ENCODE peak calls at places on chromosome 22, in six cellular contexts. One of them, this sample, is unnamed.

GRCh38 chr22:22942511-22943329 is 55.1 kb downstream of the IGLL5 start:
- DNase-seq in NCI-H1417 treated with DMSO at 0.1 percent for 48 hours: no peak
- DNase-seq in Calu3: peak
- DNase-seq in heart left ventricle: peak
- DNase-seq in GM12865: peak
- DNase-seq in T-helper 2 cell: peak
- DNase-seq in this sample: peak

GRCh38 chr22:28063656-28064055 is 144.6 kb upstream of the PITPNB start:
- DNase-seq in heart left ventricle: no peak
- DNase-seq in T-helper 2 cell: no peak
- DNase-seq in Calu3: no peak
- DNase-seq in NCI-H1417 treated with DMSO at 0.1 percent for 48 hours: no peak
- DNase-seq in GM12865: no peak
- DNase-seq in this sample: no peak

GRCh38 chr22:40383905-40384304 is 13.5 kb downstream of the SGSM3 start:
- DNase-seq in T-helper 2 cell: no peak
- DNase-seq in NCI-H1417 treated with DMSO at 0.1 percent for 48 hours: no peak
- DNase-seq in heart left ventricle: no peak
- DNase-seq in Calu3: no peak
- DNase-seq in GM12865: no peak
- DNase-seq in this sample: no peak

GRCh38 chr22:30250713-30251267 is 4.2 kb upstream of the LIF start:
- DNase-seq in T-helper 2 cell: no peak
- DNase-seq in Calu3: peak
- DNase-seq in NCI-H1417 treated with DMSO at 0.1 percent for 48 hours: no peak
- DNase-seq in heart left ventricle: no peak
- DNase-seq in GM12865: no peak
- DNase-seq in this sample: no peak

GRCh38 chr22:33917744-33918406 is 2.4 kb downstream of the LARGE1 start:
- DNase-seq in NCI-H1417 treated with DMSO at 0.1 percent for 48 hours: no peak
- DNase-seq in T-helper 2 cell: no peak
- DNase-seq in GM12865: peak
- DNase-seq in Calu3: no peak
- DNase-seq in heart left ventricle: no peak
- DNase-seq in this sample: no peak

GRCh38 chr22:47474464-47474863 is 712.0 kb downstream of the TBC1D22A start:
- DNase-seq in Calu3: no peak
- DNase-seq in heart left ventricle: no peak
- DNase-seq in GM12865: no peak
- DNase-seq in NCI-H1417 treated with DMSO at 0.1 percent for 48 hours: no peak
- DNase-seq in T-helper 2 cell: no peak
- DNase-seq in this sample: no peak

GRCh38 chr22:46538816-46539163 is 1.4 kb upstream of the CELSR1 start:
- DNase-seq in Calu3: no peak
- DNase-seq in T-helper 2 cell: no peak
- DNase-seq in NCI-H1417 treated with DMSO at 0.1 percent for 48 hours: no peak
- DNase-seq in heart left ventricle: no peak
- DNase-seq in GM12865: no peak
- DNase-seq in this sample: peak

GRCh38 chr22:49965291-49966040 is 4.9 kb downstream of the PIM3 start:
- DNase-seq in heart left ventricle: peak
- DNase-seq in Calu3: no peak
- DNase-seq in GM12865: no peak
- DNase-seq in NCI-H1417 treated with DMSO at 0.1 percent for 48 hours: no peak
- DNase-seq in T-helper 2 cell: no peak
- DNase-seq in this sample: no peak

GRCh38 chr22:23268139-23268712 is 87.9 kb downstream of the BCR start:
- DNase-seq in T-helper 2 cell: no peak
- DNase-seq in Calu3: no peak
- DNase-seq in heart left ventricle: no peak
- DNase-seq in GM12865: no peak
- DNase-seq in NCI-H1417 treated with DMSO at 0.1 percent for 48 hours: no peak
- DNase-seq in this sample: no peak

GRCh38 chr22:34427841-34428240 is 507.6 kb upstream of the LARGE1 start:
- DNase-seq in NCI-H1417 treated with DMSO at 0.1 percent for 48 hours: no peak
- DNase-seq in GM12865: no peak
- DNase-seq in T-helper 2 cell: no peak
- DNase-seq in Calu3: no peak
- DNase-seq in heart left ventricle: no peak
- DNase-seq in this sample: no peak

GRCh38 chr22:37077802-37078448 is 26.4 kb downstream of the KCTD17 start:
- DNase-seq in NCI-H1417 treated with DMSO at 0.1 percent for 48 hours: no peak
- DNase-seq in Calu3: peak
- DNase-seq in heart left ventricle: peak
- DNase-seq in GM12865: peak
- DNase-seq in T-helper 2 cell: peak
- DNase-seq in this sample: peak

GRCh38 chr22:21042978-21043855 is 2.5 kb upstream of the LRRC74B start:
- DNase-seq in heart left ventricle: no peak
- DNase-seq in Calu3: no peak
- DNase-seq in GM12865: no peak
- DNase-seq in T-helper 2 cell: no peak
- DNase-seq in NCI-H1417 treated with DMSO at 0.1 percent for 48 hours: no peak
- DNase-seq in this sample: no peak

GRCh38 chr22:22915670-22916035 is 28.0 kb downstream of the IGLL5 start:
- DNase-seq in NCI-H1417 treated with DMSO at 0.1 percent for 48 hours: no peak
- DNase-seq in GM12865: no peak
- DNase-seq in Calu3: no peak
- DNase-seq in T-helper 2 cell: no peak
- DNase-seq in heart left ventricle: no peak
- DNase-seq in this sample: no peak

GRCh38 chr22:43995798-43996169 is 28.3 kb upstream of the PARVB start:
- DNase-seq in T-helper 2 cell: no peak
- DNase-seq in Calu3: no peak
- DNase-seq in GM12865: no peak
- DNase-seq in NCI-H1417 treated with DMSO at 0.1 percent for 48 hours: no peak
- DNase-seq in heart left ventricle: no peak
- DNase-seq in this sample: no peak

GRCh38 chr22:19815823-19816290 is 38.8 kb downstream of the GNB1L start:
- DNase-seq in GM12865: no peak
- DNase-seq in NCI-H1417 treated with DMSO at 0.1 percent for 48 hours: no peak
- DNase-seq in Calu3: no peak
- DNase-seq in heart left ventricle: no peak
- DNase-seq in T-helper 2 cell: no peak
- DNase-seq in this sample: no peak

GRCh38 chr22:17154971-17155370 is 4.1 kb downstream of the HDHD5 start:
- DNase-seq in Calu3: no peak
- DNase-seq in T-helper 2 cell: no peak
- DNase-seq in GM12865: no peak
- DNase-seq in NCI-H1417 treated with DMSO at 0.1 percent for 48 hours: no peak
- DNase-seq in heart left ventricle: no peak
- DNase-seq in this sample: no peak

GRCh38 chr22:36439481-36440271 is 41.8 kb downstream of the TXN2 start:
- DNase-seq in T-helper 2 cell: no peak
- DNase-seq in Calu3: peak
- DNase-seq in heart left ventricle: peak
- DNase-seq in GM12865: no peak
- DNase-seq in NCI-H1417 treated with DMSO at 0.1 percent for 48 hours: no peak
- DNase-seq in this sample: peak

GRCh38 chr22:43272869-43273318 is 70.3 kb downstream of the SCUBE1 start:
- DNase-seq in GM12865: peak
- DNase-seq in heart left ventricle: no peak
- DNase-seq in T-helper 2 cell: no peak
- DNase-seq in Calu3: no peak
- DNase-seq in NCI-H1417 treated with DMSO at 0.1 percent for 48 hours: no peak
- DNase-seq in this sample: no peak

GRCh38 chr22:37922177-37922576 is 16.1 kb downstream of the MICALL1 start:
- DNase-seq in Calu3: no peak
- DNase-seq in GM12865: no peak
- DNase-seq in T-helper 2 cell: no peak
- DNase-seq in heart left ventricle: no peak
- DNase-seq in NCI-H1417 treated with DMSO at 0.1 percent for 48 hours: no peak
- DNase-seq in this sample: peak

GRCh38 chr22:37309221-37310074 is 27.1 kb downstream of the CYTH4 start:
- DNase-seq in heart left ventricle: no peak
- DNase-seq in GM12865: peak
- DNase-seq in T-helper 2 cell: peak
- DNase-seq in Calu3: no peak
- DNase-seq in NCI-H1417 treated with DMSO at 0.1 percent for 48 hours: no peak
- DNase-seq in this sample: no peak

GRCh38 chr22:36036167-36036624 is 7.6 kb upstream of the RBFOX2 start:
- DNase-seq in NCI-H1417 treated with DMSO at 0.1 percent for 48 hours: peak
- DNase-seq in Calu3: no peak
- DNase-seq in GM12865: no peak
- DNase-seq in T-helper 2 cell: no peak
- DNase-seq in heart left ventricle: no peak
- DNase-seq in this sample: peak

GRCh38 chr22:17114958-17115235 is 6.3 kb downstream of the TMEM121B start:
- DNase-seq in heart left ventricle: no peak
- DNase-seq in Calu3: no peak
- DNase-seq in GM12865: no peak
- DNase-seq in NCI-H1417 treated with DMSO at 0.1 percent for 48 hours: no peak
- DNase-seq in T-helper 2 cell: no peak
- DNase-seq in this sample: no peak

GRCh38 chr22:31344369-31345330 is 1.5 kb downstream of the PATZ1 start:
- DNase-seq in T-helper 2 cell: peak
- DNase-seq in Calu3: no peak
- DNase-seq in heart left ventricle: peak
- DNase-seq in NCI-H1417 treated with DMSO at 0.1 percent for 48 hours: no peak
- DNase-seq in GM12865: peak
- DNase-seq in this sample: peak

GRCh38 chr22:21933899-21934298 is 18.7 kb downstream of the PPM1F start:
- DNase-seq in NCI-H1417 treated with DMSO at 0.1 percent for 48 hours: no peak
- DNase-seq in T-helper 2 cell: no peak
- DNase-seq in heart left ventricle: no peak
- DNase-seq in Calu3: no peak
- DNase-seq in GM12865: no peak
- DNase-seq in this sample: no peak

GRCh38 chr22:40401532-40401931 is 31.1 kb downstream of the SGSM3 start:
- DNase-seq in heart left ventricle: no peak
- DNase-seq in Calu3: no peak
- DNase-seq in GM12865: no peak
- DNase-seq in NCI-H1417 treated with DMSO at 0.1 percent for 48 hours: no peak
- DNase-seq in T-helper 2 cell: peak
- DNase-seq in this sample: no peak

GRCh38 chr22:36925388-36926290 is 12.2 kb downstream of the CSF2RB start:
- DNase-seq in T-helper 2 cell: no peak
- DNase-seq in Calu3: no peak
- DNase-seq in NCI-H1417 treated with DMSO at 0.1 percent for 48 hours: no peak
- DNase-seq in heart left ventricle: no peak
- DNase-seq in GM12865: no peak
- DNase-seq in this sample: no peak

GRCh38 chr22:47333625-47334024 is 571.2 kb downstream of the TBC1D22A start:
- DNase-seq in GM12865: no peak
- DNase-seq in NCI-H1417 treated with DMSO at 0.1 percent for 48 hours: no peak
- DNase-seq in T-helper 2 cell: no peak
- DNase-seq in Calu3: peak
- DNase-seq in heart left ventricle: no peak
- DNase-seq in this sample: peak

GRCh38 chr22:37300551-37301017 is 18.3 kb downstream of the CYTH4 start:
- DNase-seq in GM12865: peak
- DNase-seq in T-helper 2 cell: peak
- DNase-seq in heart left ventricle: no peak
- DNase-seq in Calu3: no peak
- DNase-seq in NCI-H1417 treated with DMSO at 0.1 percent for 48 hours: no peak
- DNase-seq in this sample: no peak

GRCh38 chr22:21103633-21104032 is 57.9 kb downstream of the LRRC74B start:
- DNase-seq in NCI-H1417 treated with DMSO at 0.1 percent for 48 hours: no peak
- DNase-seq in heart left ventricle: no peak
- DNase-seq in GM12865: no peak
- DNase-seq in T-helper 2 cell: no peak
- DNase-seq in Calu3: no peak
- DNase-seq in this sample: no peak

GRCh38 chr22:50622723-50623327 is 5.1 kb downstream of the ARSA start:
- DNase-seq in GM12865: no peak
- DNase-seq in Calu3: peak
- DNase-seq in NCI-H1417 treated with DMSO at 0.1 percent for 48 hours: peak
- DNase-seq in heart left ventricle: no peak
- DNase-seq in T-helper 2 cell: no peak
- DNase-seq in this sample: peak

GRCh38 chr22:48632641-48633246 is 1194.9 kb downstream of the BRD1 start:
- DNase-seq in GM12865: no peak
- DNase-seq in heart left ventricle: no peak
- DNase-seq in Calu3: no peak
- DNase-seq in T-helper 2 cell: no peak
- DNase-seq in NCI-H1417 treated with DMSO at 0.1 percent for 48 hours: no peak
- DNase-seq in this sample: no peak

GRCh38 chr22:37197451-37198289 is 9.6 kb upstream of the C1QTNF6 start:
- DNase-seq in NCI-H1417 treated with DMSO at 0.1 percent for 48 hours: no peak
- DNase-seq in Calu3: peak
- DNase-seq in GM12865: no peak
- DNase-seq in heart left ventricle: no peak
- DNase-seq in T-helper 2 cell: no peak
- DNase-seq in this sample: no peak

GRCh38 chr22:41978732-41979131 is 9.5 kb downstream of the SEPTIN3 start:
- DNase-seq in GM12865: no peak
- DNase-seq in Calu3: no peak
- DNase-seq in heart left ventricle: no peak
- DNase-seq in T-helper 2 cell: no peak
- DNase-seq in NCI-H1417 treated with DMSO at 0.1 percent for 48 hours: no peak
- DNase-seq in this sample: no peak

GRCh38 chr22:41241133-41241676 is 474 bp upstream of the CHADL start:
- DNase-seq in NCI-H1417 treated with DMSO at 0.1 percent for 48 hours: no peak
- DNase-seq in GM12865: no peak
- DNase-seq in T-helper 2 cell: no peak
- DNase-seq in heart left ventricle: no peak
- DNase-seq in Calu3: no peak
- DNase-seq in this sample: no peak

GRCh38 chr22:21714059-21714770 is 21.4 kb downstream of the YPEL1 start:
- DNase-seq in NCI-H1417 treated with DMSO at 0.1 percent for 48 hours: no peak
- DNase-seq in T-helper 2 cell: no peak
- DNase-seq in heart left ventricle: no peak
- DNase-seq in Calu3: no peak
- DNase-seq in GM12865: no peak
- DNase-seq in this sample: no peak

GRCh38 chr22:22030493-22031182 is 48.1 kb upstream of the TOP3B start:
- DNase-seq in Calu3: peak
- DNase-seq in T-helper 2 cell: no peak
- DNase-seq in heart left ventricle: no peak
- DNase-seq in GM12865: peak
- DNase-seq in NCI-H1417 treated with DMSO at 0.1 percent for 48 hours: no peak
- DNase-seq in this sample: no peak

GRCh38 chr22:23233084-23233501 is 52.8 kb downstream of the BCR start:
- DNase-seq in GM12865: no peak
- DNase-seq in Calu3: no peak
- DNase-seq in T-helper 2 cell: no peak
- DNase-seq in heart left ventricle: no peak
- DNase-seq in NCI-H1417 treated with DMSO at 0.1 percent for 48 hours: no peak
- DNase-seq in this sample: no peak

This sample was measured in NCI-H69.